ENCODE peak calls at places on chromosomes 2 and 18, in four cellular contexts. One of them, this sample, is unnamed.

GRCh38 chr2:170362313-170362795 is 184.4 kb downstream of the MYO3B start:
- DNase-seq in Peyer's patch: no peak
- DNase-seq in IMR-90: no peak
- DNase-seq in GM12878: no peak
- DNase-seq in this sample: no peak

GRCh38 chr2:207533609-207534008 is 3.8 kb downstream of the CREB1 start:
- DNase-seq in GM12878: no peak
- DNase-seq in IMR-90: no peak
- DNase-seq in Peyer's patch: no peak
- DNase-seq in this sample: no peak

GRCh38 chr2:217436386-217436785 is 566.4 kb downstream of the TNS1 start:
- DNase-seq in GM12878: no peak
- DNase-seq in Peyer's patch: no peak
- DNase-seq in IMR-90: no peak
- DNase-seq in this sample: no peak

GRCh38 chr2:53854678-53855077 is 5.1 kb downstream of the GPR75 start:
- DNase-seq in Peyer's patch: no peak
- DNase-seq in GM12878: no peak
- DNase-seq in IMR-90: peak; percentile 10
- DNase-seq in this sample: no peak

GRCh38 chr2:232641153-232641845 is 7.9 kb downstream of the EFHD1 start:
- DNase-seq in IMR-90: no peak
- DNase-seq in GM12878: no peak
- DNase-seq in Peyer's patch: no peak
- DNase-seq in this sample: no peak

GRCh38 chr2:228522977-228523376 is 341.5 kb upstream of the SPHKAP start:
- DNase-seq in GM12878: no peak
- DNase-seq in Peyer's patch: no peak
- DNase-seq in IMR-90: no peak
- DNase-seq in this sample: no peak

GRCh38 chr2:19575618-19576017 is 217.2 kb upstream of the OSR1 start:
- DNase-seq in GM12878: no peak
- DNase-seq in Peyer's patch: no peak
- DNase-seq in IMR-90: peak; percentile 30
- DNase-seq in this sample: no peak

GRCh38 chr2:116952254-116952653 is 862.2 kb upstream of the DDX18 start:
- DNase-seq in Peyer's patch: no peak
- DNase-seq in GM12878: no peak
- DNase-seq in IMR-90: no peak
- DNase-seq in this sample: no peak

GRCh38 chr2:38661306-38661705 is 4.6 kb upstream of the GALM start:
- DNase-seq in GM12878: no peak
- DNase-seq in IMR-90: peak; percentile 69
- DNase-seq in Peyer's patch: no peak
- DNase-seq in this sample: no peak

GRCh38 chr18:48345596-48345995 is 63.6 kb downstream of the ZBTB7C start:
- DNase-seq in GM12878: no peak
- DNase-seq in Peyer's patch: no peak
- DNase-seq in IMR-90: peak; percentile 4
- DNase-seq in this sample: no peak

GRCh38 chr2:157792345-157793052 is 83.6 kb downstream of the ACVR1 start:
- DNase-seq in GM12878: no peak
- DNase-seq in IMR-90: peak; percentile 92
- DNase-seq in Peyer's patch: no peak
- DNase-seq in this sample: peak; percentile 9

GRCh38 chr2:231662028-231662810 is 46.1 kb upstream of the PTMA start:
- DNase-seq in IMR-90: peak; percentile 95
- DNase-seq in Peyer's patch: peak; percentile 91
- DNase-seq in GM12878: peak; percentile 95
- DNase-seq in this sample: no peak

GRCh38 chr2:216849987-216850386 is 9.9 kb downstream of the TNP1 start:
- DNase-seq in Peyer's patch: no peak
- DNase-seq in IMR-90: no peak
- DNase-seq in GM12878: no peak
- DNase-seq in this sample: no peak

GRCh38 chr18:12944724-12945123 is 3.1 kb upstream of the SEH1L start:
- DNase-seq in Peyer's patch: no peak
- DNase-seq in IMR-90: no peak
- DNase-seq in GM12878: no peak
- DNase-seq in this sample: peak; percentile 12

GRCh38 chr2:181781082-181781786 is 100.9 kb upstream of the NEUROD1 start:
- DNase-seq in IMR-90: no peak
- DNase-seq in GM12878: no peak
- DNase-seq in Peyer's patch: no peak
- DNase-seq in this sample: no peak

GRCh38 chr2:229071292-229071976 is 199.7 kb downstream of the PID1 start:
- DNase-seq in GM12878: no peak
- DNase-seq in Peyer's patch: no peak
- DNase-seq in IMR-90: no peak
- DNase-seq in this sample: no peak

GRCh38 chr2:63378589-63378988 is 209.7 kb downstream of the WDPCP start:
- DNase-seq in GM12878: no peak
- DNase-seq in Peyer's patch: no peak
- DNase-seq in IMR-90: no peak
- DNase-seq in this sample: no peak

DNA sequence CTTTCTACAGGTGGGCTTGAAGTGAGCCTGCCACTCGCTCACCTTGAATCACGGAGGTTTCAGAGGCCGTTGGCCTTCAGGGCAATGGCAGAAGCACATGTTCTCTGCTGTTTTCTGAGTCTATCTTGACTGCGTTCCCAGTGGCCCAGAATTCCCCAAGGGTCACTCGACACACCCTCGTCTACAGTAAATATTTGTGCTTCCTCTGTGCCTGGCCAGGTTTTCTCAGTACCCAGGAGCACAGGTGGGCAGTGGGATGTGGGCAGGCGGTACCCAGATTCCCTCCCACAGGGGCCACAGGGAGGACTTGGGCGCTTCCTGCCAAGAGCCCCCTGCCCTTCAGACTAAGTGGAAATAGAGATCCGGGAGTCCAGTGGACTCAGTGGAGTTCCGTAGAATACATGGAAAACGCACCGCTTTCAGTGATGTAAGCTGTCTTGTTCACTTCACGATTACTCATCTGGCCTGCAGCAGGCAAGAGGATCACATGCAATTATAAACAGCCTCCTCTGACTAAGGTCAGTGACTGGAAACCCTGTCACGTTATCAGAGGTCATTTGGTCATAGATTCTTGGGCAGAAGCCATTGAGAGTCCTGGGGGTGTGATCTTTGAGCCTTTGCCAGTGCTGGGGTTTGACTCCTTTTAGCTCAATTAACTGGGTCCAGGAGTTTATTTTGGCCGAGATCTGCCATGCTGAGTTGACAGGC is 179.8 kb downstream of the NEDD4L start:
- DNase-seq in Peyer's patch: no peak
- DNase-seq in IMR-90: peak; percentile 96
- DNase-seq in GM12878: no peak
- DNase-seq in this sample: no peak
- TF ChIP-seq POLR2A in Peyer's patch: peak; percentile 59
- TF ChIP-seq POLR2A in IMR-90: peak; percentile 36
- TF ChIP-seq POLR2A in GM12878: no peak
- TF ChIP-seq POLR2A in this sample: no peak

GRCh38 chr2:112304298-112304941 is 29.0 kb downstream of the ZC3H6 start:
- DNase-seq in Peyer's patch: no peak
- DNase-seq in IMR-90: no peak
- DNase-seq in GM12878: peak; percentile 15
- DNase-seq in this sample: no peak
- TF ChIP-seq POLR2A in Peyer's patch: no peak
- TF ChIP-seq POLR2A in IMR-90: no peak
- TF ChIP-seq POLR2A in GM12878: no peak
- TF ChIP-seq POLR2A in this sample: no peak

DNA sequence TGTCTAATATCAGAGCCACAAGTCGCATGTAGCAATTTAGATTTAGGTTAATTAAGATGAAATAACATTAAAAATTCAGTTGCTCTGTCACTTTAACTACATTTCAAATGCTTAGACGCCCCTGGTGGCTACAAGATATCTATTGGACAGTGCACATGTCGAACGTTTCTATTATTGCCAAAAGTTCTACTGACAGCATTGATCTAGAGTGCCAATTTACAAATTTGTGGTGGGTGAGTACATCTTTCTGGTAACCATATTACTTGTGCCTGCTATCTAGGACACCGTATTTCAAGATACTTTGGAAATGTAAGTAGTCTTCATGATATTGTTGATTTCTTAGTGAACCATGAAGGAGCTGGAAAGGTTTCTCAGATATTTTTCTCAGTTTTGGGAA is 20.3 kb downstream of the PIK3C3 start:
- DNase-seq in IMR-90: no peak
- DNase-seq in GM12878: no peak
- DNase-seq in Peyer's patch: no peak
- DNase-seq in this sample: no peak
- TF ChIP-seq POLR2A in IMR-90: no peak
- TF ChIP-seq POLR2A in GM12878: no peak
- TF ChIP-seq POLR2A in Peyer's patch: no peak
- TF ChIP-seq POLR2A in this sample: no peak

GRCh38 chr2:121649402-121649651 is at the start of gene CLASP1:
- DNase-seq in Peyer's patch: peak; percentile 93
- DNase-seq in GM12878: no peak
- DNase-seq in IMR-90: peak; percentile 97
- DNase-seq in this sample: peak; percentile 93

GRCh38 chr2:121648206-121648605 is 1.1 kb downstream of the CLASP1 start:
- DNase-seq in Peyer's patch: no peak
- DNase-seq in GM12878: no peak
- DNase-seq in IMR-90: peak; percentile 43
- DNase-seq in this sample: no peak

GRCh38 chr2:121648611-121649401 is 456 bp downstream of the CLASP1 start:
- DNase-seq in Peyer's patch: peak; percentile 50
- DNase-seq in IMR-90: peak; percentile 65
- DNase-seq in GM12878: no peak
- DNase-seq in this sample: peak; percentile 32

GRCh38 chr2:121650554-121650930 is 1.3 kb upstream of the CLASP1 start:
- DNase-seq in IMR-90: peak; percentile 18
- DNase-seq in GM12878: no peak
- DNase-seq in Peyer's patch: peak; percentile 37
- DNase-seq in this sample: no peak

DNA sequence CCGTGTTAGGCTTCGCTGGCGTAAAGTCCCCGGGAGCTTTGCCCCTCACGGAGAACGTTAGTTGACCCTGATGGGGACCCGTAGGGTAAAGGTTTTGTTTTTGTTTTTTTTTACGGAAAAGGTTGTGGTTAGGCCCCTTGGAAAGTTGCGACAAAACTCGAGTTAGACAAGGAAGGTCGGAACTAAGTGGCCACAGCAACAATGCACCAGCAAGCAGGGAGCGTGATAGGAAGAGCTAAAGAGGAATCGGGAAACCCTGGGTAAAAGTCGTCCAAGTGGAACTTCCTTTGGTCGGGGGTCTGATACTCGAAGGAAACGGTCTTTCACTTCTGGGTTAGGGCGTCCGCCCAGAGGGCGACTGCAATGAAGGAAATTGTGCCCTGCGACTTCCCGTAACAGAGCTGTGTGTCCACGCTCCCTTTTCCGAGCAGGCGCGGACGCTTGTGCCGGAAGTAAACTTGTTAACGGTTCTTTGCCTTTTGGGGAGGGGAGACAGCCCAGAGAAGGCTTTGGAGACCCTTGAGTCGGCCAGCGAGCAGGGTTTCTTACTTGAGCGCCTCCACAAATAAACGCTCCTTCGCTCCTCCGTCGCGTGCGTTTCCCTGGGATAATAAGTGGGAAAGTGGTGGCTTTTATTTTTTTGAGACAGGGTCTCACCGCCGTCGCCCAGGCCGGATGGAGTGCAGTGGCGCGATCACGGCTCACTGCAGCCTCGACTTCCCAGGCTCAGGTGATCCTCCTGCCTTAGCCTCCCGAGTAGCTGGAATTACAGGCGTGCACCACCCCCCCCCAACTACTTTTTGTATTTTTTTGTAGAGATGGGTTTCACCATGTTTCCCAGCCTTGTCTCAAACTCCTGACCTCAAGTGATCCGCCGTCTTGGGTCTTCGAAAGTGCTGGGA is 641 bp upstream of the CLASP1 start:
- DNase-seq in Peyer's patch: peak; percentile 91
- DNase-seq in IMR-90: peak; percentile 90
- DNase-seq in GM12878: peak; percentile 89
- DNase-seq in this sample: peak; percentile 46
- TF ChIP-seq POLR2A in Peyer's patch: no peak
- TF ChIP-seq POLR2A in IMR-90: peak; percentile 69
- TF ChIP-seq POLR2A in GM12878: peak; percentile 74
- TF ChIP-seq POLR2A in this sample: peak; percentile 32

GRCh38 chr18:50307738-50308470 is 20.4 kb upstream of the CXXC1 start:
- DNase-seq in GM12878: peak; percentile 73
- DNase-seq in Peyer's patch: peak; percentile 89
- DNase-seq in IMR-90: peak; percentile 85
- DNase-seq in this sample: peak; percentile 36
- TF ChIP-seq POLR2A in GM12878: no peak
- TF ChIP-seq POLR2A in Peyer's patch: no peak
- TF ChIP-seq POLR2A in IMR-90: no peak
- TF ChIP-seq POLR2A in this sample: no peak

DNA sequence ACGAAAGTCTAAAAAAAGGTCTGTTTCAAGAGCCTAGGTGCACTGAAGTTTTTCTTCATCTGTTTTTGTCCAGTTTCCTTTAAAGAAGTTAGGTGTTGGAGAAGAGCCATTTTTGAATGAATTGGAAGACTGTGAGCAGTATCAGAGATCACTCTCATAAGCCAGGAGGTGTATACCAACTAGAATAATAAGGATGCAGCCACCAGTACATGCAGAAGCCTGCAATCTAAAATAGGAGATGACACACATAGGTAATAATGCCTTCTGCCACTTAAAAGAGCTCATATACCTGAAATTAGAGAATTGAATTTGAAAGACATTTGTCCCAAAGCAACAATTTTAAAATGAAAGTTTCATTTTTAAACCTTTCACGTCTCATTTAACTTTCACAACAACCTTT is 81.7 kb downstream of the RBMS1 start:
- DNase-seq in IMR-90: no peak
- DNase-seq in GM12878: no peak
- DNase-seq in Peyer's patch: no peak
- DNase-seq in this sample: no peak
- TF ChIP-seq POLR2A in IMR-90: no peak
- TF ChIP-seq POLR2A in GM12878: no peak
- TF ChIP-seq POLR2A in Peyer's patch: no peak
- TF ChIP-seq POLR2A in this sample: no peak

GRCh38 chr2:78455586-78455985 is 569.9 kb upstream of the REG3G start:
- DNase-seq in IMR-90: no peak
- DNase-seq in GM12878: no peak
- DNase-seq in Peyer's patch: no peak
- DNase-seq in this sample: no peak

DNA sequence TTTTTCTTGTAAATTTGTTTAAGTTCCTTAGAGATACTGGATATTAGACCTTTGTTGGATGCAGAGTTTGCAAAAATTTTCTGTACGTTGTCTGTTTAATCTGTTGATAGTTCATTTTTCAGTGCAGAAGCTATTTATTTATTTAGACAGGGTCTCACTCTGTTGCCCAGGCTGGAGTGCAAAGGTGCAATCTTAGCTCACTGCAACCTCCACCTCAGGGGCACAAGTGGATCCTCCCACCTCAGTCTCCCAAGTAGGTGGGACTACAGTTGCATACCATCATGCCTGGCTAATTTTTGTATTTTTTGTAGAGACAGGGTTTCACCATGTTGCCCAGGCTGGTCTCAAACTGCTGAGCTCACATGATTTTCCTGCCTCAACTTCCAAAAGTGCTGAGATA is 568.2 kb upstream of the REG3G start:
- DNase-seq in GM12878: no peak
- DNase-seq in Peyer's patch: no peak
- DNase-seq in IMR-90: no peak
- DNase-seq in this sample: no peak
- TF ChIP-seq POLR2A in GM12878: no peak
- TF ChIP-seq POLR2A in Peyer's patch: no peak
- TF ChIP-seq POLR2A in IMR-90: no peak
- TF ChIP-seq POLR2A in this sample: no peak

This sample was measured in H54.